ENCODE peak calls at places on chromosomes 6 and 20, in four cellular contexts. One of them, this sample, is unnamed.

GRCh38 chr6:71387179-71387578 is 98.6 kb downstream of the OGFRL1 start:
- DNase-seq in GM12878: no peak
- DNase-seq in K562: no peak
- DNase-seq in H1: no peak
- DNase-seq in this sample: no peak

GRCh38 chr6:37207903-37208456 is 38.0 kb downstream of the PIM1 start:
- DNase-seq in GM12878: peak; percentile 28
- DNase-seq in K562: peak; percentile 90
- DNase-seq in H1: peak; percentile 87
- DNase-seq in this sample: peak; percentile 77

GRCh38 chr6:32954983-32955802 is 2.3 kb upstream of the HLA-DMA start:
- DNase-seq in GM12878: no peak
- DNase-seq in K562: peak; percentile 36
- DNase-seq in H1: no peak
- DNase-seq in this sample: no peak

GRCh38 chr6:128280066-128280465 is 240.3 kb downstream of the PTPRK start:
- DNase-seq in GM12878: no peak
- DNase-seq in K562: no peak
- DNase-seq in H1: no peak
- DNase-seq in this sample: no peak

GRCh38 chr6:135782517-135782916 is 69.0 kb upstream of the PDE7B start:
- DNase-seq in GM12878: no peak
- DNase-seq in K562: no peak
- DNase-seq in H1: no peak
- DNase-seq in this sample: no peak

GRCh38 chr6:32432050-32432450 is 7.6 kb upstream of the HLA-DRA start:
- DNase-seq in GM12878: no peak
- DNase-seq in K562: no peak
- DNase-seq in H1: no peak
- DNase-seq in this sample: peak; percentile 40

GRCh38 chr6:15914553-15914952 is 214.3 kb upstream of the MYLIP start:
- DNase-seq in GM12878: no peak
- DNase-seq in K562: no peak
- DNase-seq in H1: no peak
- DNase-seq in this sample: no peak

GRCh38 chr6:53811082-53811481 is 16.3 kb downstream of the LRRC1 start:
- DNase-seq in GM12878: peak; percentile 34
- DNase-seq in K562: no peak
- DNase-seq in H1: no peak
- DNase-seq in this sample: peak; percentile 65

GRCh38 chr6:108341312-108341711 is 46.5 kb downstream of the AFG1L start:
- DNase-seq in GM12878: no peak
- DNase-seq in K562: no peak
- DNase-seq in H1: no peak
- DNase-seq in this sample: no peak

GRCh38 chr20:33013701-33014326 is 6.3 kb downstream of the BPIFB2 start:
- DNase-seq in GM12878: no peak
- DNase-seq in K562: no peak
- DNase-seq in H1: no peak
- DNase-seq in this sample: no peak

GRCh38 chr20:17662333-17663039 is 19.6 kb downstream of the RRBP1 start:
- DNase-seq in GM12878: no peak
- DNase-seq in K562: no peak
- DNase-seq in H1: no peak
- DNase-seq in this sample: no peak

GRCh38 chr6:166627875-166628849 is 1.1 kb upstream of the RPS6KA2 start:
- DNase-seq in GM12878: no peak
- DNase-seq in K562: peak; percentile 75
- DNase-seq in H1: no peak
- DNase-seq in this sample: no peak

GRCh38 chr6:101909376-101909775 is 515.9 kb downstream of the GRIK2 start:
- DNase-seq in GM12878: no peak
- DNase-seq in K562: no peak
- DNase-seq in H1: no peak
- DNase-seq in this sample: no peak

GRCh38 chr6:13273202-13273930 is 55.0 kb downstream of the TBC1D7 start:
- DNase-seq in GM12878: no peak
- DNase-seq in K562: peak; percentile 35
- DNase-seq in H1: no peak
- DNase-seq in this sample: no peak

GRCh38 chr20:32518593-32519366 is 66.4 kb downstream of the NOL4L start:
- DNase-seq in GM12878: no peak
- DNase-seq in K562: no peak
- DNase-seq in H1: no peak
- DNase-seq in this sample: no peak

GRCh38 chr6:8387942-8388437 is 47.4 kb downstream of the SLC35B3 start:
- DNase-seq in GM12878: no peak
- DNase-seq in K562: no peak
- DNase-seq in H1: no peak
- DNase-seq in this sample: no peak

GRCh38 chr6:164142312-164142711 is 727.8 kb downstream of the QKI start:
- DNase-seq in GM12878: no peak
- DNase-seq in K562: no peak
- DNase-seq in H1: no peak
- DNase-seq in this sample: no peak

DNA sequence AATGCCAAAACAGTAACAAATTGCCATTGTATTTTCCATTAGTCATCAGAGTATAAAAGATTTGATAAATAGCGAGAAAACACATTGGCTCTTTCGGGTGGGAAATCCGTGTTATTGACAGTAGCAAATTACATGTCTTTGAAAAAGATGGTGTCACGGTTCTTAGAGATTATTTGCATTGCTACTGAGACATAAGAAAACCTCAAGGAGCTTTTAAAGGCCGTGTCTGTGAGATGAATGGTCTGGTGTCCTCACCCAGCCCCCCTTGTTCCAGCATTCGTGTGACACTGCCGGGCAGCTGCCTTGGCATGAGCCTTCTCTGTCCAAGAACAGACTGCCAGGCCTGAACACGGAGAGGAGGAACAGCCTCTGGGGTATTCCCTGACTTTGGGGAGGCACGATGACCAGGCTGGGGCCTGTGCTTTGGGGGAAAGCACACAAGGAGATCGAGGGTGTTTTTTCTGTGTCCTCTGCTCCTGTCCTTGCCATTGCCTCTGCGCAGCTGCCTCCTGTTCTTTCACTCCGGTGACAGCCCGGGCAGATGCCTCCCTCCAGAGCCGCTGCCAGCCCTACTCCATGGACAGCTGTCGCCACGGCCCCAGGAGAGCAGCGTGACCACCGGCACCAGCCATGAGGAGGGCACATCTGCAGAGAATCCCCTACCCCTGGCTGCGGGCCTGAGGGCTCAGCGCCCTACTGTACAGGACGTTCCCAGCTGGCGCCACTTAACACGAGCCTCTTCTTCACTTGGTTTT is 167.7 kb upstream of the CDYL start:
- DNase-seq in GM12878: no peak
- DNase-seq in K562: no peak
- DNase-seq in H1: no peak
- DNase-seq in this sample: no peak
- TF ChIP-seq EGR1 in GM12878: no peak
- TF ChIP-seq EGR1 in K562: no peak
- TF ChIP-seq EGR1 in H1: no peak
- TF ChIP-seq EGR1 in this sample: no peak

GRCh38 chr6:26454641-26455040 is 3.1 kb upstream of the BTN2A1 start:
- DNase-seq in GM12878: no peak
- DNase-seq in K562: no peak
- DNase-seq in H1: no peak
- DNase-seq in this sample: no peak
- TF ChIP-seq EGR1 in GM12878: no peak
- TF ChIP-seq EGR1 in K562: no peak
- TF ChIP-seq EGR1 in H1: no peak
- TF ChIP-seq EGR1 in this sample: no peak

GRCh38 chr20:62818592-62819493 is 2.0 kb downstream of the COL9A3 start:
- DNase-seq in GM12878: no peak
- DNase-seq in K562: no peak
- DNase-seq in H1: no peak
- DNase-seq in this sample: no peak
- TF ChIP-seq EGR1 in GM12878: no peak
- TF ChIP-seq EGR1 in K562: no peak
- TF ChIP-seq EGR1 in H1: no peak
- TF ChIP-seq EGR1 in this sample: no peak

GRCh38 chr6:151288711-151289398 is 49.1 kb downstream of the AKAP12 start:
- DNase-seq in GM12878: no peak
- DNase-seq in K562: no peak
- DNase-seq in H1: no peak
- DNase-seq in this sample: no peak
- TF ChIP-seq EGR1 in GM12878: no peak
- TF ChIP-seq EGR1 in K562: no peak
- TF ChIP-seq EGR1 in H1: no peak
- TF ChIP-seq EGR1 in this sample: no peak

GRCh38 chr6:162154930-162155329 is 572.6 kb downstream of the PRKN start:
- DNase-seq in GM12878: no peak
- DNase-seq in K562: no peak
- DNase-seq in H1: no peak
- DNase-seq in this sample: no peak

GRCh38 chr6:162149786-162150185 is 577.8 kb downstream of the PRKN start:
- DNase-seq in GM12878: no peak
- DNase-seq in K562: no peak
- DNase-seq in H1: no peak
- DNase-seq in this sample: no peak

GRCh38 chr6:162151050-162151658 is 576.4 kb downstream of the PRKN start:
- DNase-seq in GM12878: no peak
- DNase-seq in K562: no peak
- DNase-seq in H1: no peak
- DNase-seq in this sample: no peak

GRCh38 chr6:162153991-162154390 is 573.6 kb downstream of the PRKN start:
- DNase-seq in GM12878: no peak
- DNase-seq in K562: no peak
- DNase-seq in H1: no peak
- DNase-seq in this sample: no peak

GRCh38 chr6:162153120-162153519 is 574.4 kb downstream of the PRKN start:
- DNase-seq in GM12878: no peak
- DNase-seq in K562: no peak
- DNase-seq in H1: no peak
- DNase-seq in this sample: no peak
- TF ChIP-seq EGR1 in GM12878: no peak
- TF ChIP-seq EGR1 in K562: no peak
- TF ChIP-seq EGR1 in H1: no peak
- TF ChIP-seq EGR1 in this sample: no peak

GRCh38 chr20:22288957-22289356 is 295.4 kb downstream of the FOXA2 start:
- DNase-seq in GM12878: no peak
- DNase-seq in K562: no peak
- DNase-seq in H1: no peak
- DNase-seq in this sample: no peak

GRCh38 chr20:22282696-22283095 is 301.7 kb downstream of the FOXA2 start:
- DNase-seq in GM12878: no peak
- DNase-seq in K562: no peak
- DNase-seq in H1: no peak
- DNase-seq in this sample: no peak

GRCh38 chr20:22289442-22289841 is 294.9 kb downstream of the FOXA2 start:
- DNase-seq in GM12878: no peak
- DNase-seq in K562: no peak
- DNase-seq in H1: no peak
- DNase-seq in this sample: no peak

GRCh38 chr20:22288156-22288555 is 296.2 kb downstream of the FOXA2 start:
- DNase-seq in GM12878: no peak
- DNase-seq in K562: no peak
- DNase-seq in H1: no peak
- DNase-seq in this sample: no peak

GRCh38 chr20:22285555-22285954 is 298.8 kb downstream of the FOXA2 start:
- DNase-seq in GM12878: no peak
- DNase-seq in K562: no peak
- DNase-seq in H1: no peak
- DNase-seq in this sample: no peak
- TF ChIP-seq EGR1 in GM12878: no peak
- TF ChIP-seq EGR1 in K562: no peak
- TF ChIP-seq EGR1 in H1: no peak
- TF ChIP-seq EGR1 in this sample: no peak

GRCh38 chr20:54708229-54708628 is 232.8 kb downstream of the DOK5 start:
- DNase-seq in GM12878: no peak
- DNase-seq in K562: no peak
- DNase-seq in H1: no peak
- DNase-seq in this sample: no peak

GRCh38 chr20:54713727-54714126 is 238.3 kb downstream of the DOK5 start:
- DNase-seq in GM12878: no peak
- DNase-seq in K562: no peak
- DNase-seq in H1: no peak
- DNase-seq in this sample: no peak

GRCh38 chr20:54706581-54706980 is 231.2 kb downstream of the DOK5 start:
- DNase-seq in GM12878: no peak
- DNase-seq in K562: no peak
- DNase-seq in H1: no peak
- DNase-seq in this sample: no peak

GRCh38 chr20:54714817-54715216 is 239.4 kb downstream of the DOK5 start:
- DNase-seq in GM12878: no peak
- DNase-seq in K562: no peak
- DNase-seq in H1: no peak
- DNase-seq in this sample: no peak

DNA sequence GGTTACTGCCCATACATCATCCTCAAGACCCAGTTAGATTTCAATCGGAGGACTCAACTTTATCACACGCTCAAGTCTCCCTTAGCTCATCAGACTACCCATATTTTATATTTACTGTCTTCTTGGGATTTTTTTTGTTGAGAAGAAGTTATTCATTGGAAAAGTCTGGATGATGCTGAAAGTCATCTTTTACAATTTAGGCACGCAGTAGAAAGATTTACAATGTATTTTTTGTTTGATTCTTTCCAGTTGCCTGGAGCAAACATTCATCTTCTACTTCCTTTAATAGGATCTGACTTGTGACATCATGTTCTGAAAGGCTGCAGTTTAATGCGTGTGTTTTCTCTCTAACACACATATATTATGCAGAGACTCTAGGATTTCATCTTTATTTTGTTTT is 235.7 kb downstream of the DOK5 start:
- DNase-seq in GM12878: no peak
- DNase-seq in K562: no peak
- DNase-seq in H1: no peak
- DNase-seq in this sample: no peak
- TF ChIP-seq EGR1 in GM12878: no peak
- TF ChIP-seq EGR1 in K562: no peak
- TF ChIP-seq EGR1 in H1: no peak
- TF ChIP-seq EGR1 in this sample: no peak

GRCh38 chr6:134420638-134421181 is 102.8 kb upstream of the SGK1 start:
- DNase-seq in GM12878: no peak
- DNase-seq in K562: no peak
- DNase-seq in H1: no peak
- DNase-seq in this sample: no peak

GRCh38 chr6:134421496-134421895 is 103.6 kb upstream of the SGK1 start:
- DNase-seq in GM12878: no peak
- DNase-seq in K562: no peak
- DNase-seq in H1: no peak
- DNase-seq in this sample: no peak

GRCh38 chr6:134424131-134424794 is 106.4 kb upstream of the SGK1 start:
- DNase-seq in GM12878: no peak
- DNase-seq in K562: no peak
- DNase-seq in H1: no peak
- DNase-seq in this sample: no peak

GRCh38 chr6:134424795-134425163 is 106.9 kb upstream of the SGK1 start:
- DNase-seq in GM12878: no peak
- DNase-seq in K562: no peak
- DNase-seq in H1: no peak
- DNase-seq in this sample: no peak

GRCh38 chr6:134422426-134423231 is 104.7 kb upstream of the SGK1 start:
- DNase-seq in GM12878: no peak
- DNase-seq in K562: no peak
- DNase-seq in H1: no peak
- DNase-seq in this sample: peak; percentile 28
- TF ChIP-seq EGR1 in GM12878: no peak
- TF ChIP-seq EGR1 in K562: no peak
- TF ChIP-seq EGR1 in H1: no peak
- TF ChIP-seq EGR1 in this sample: no peak

GRCh38 chr20:44650777-44651493 is 564 bp downstream of the ADA start:
- DNase-seq in GM12878: no peak
- DNase-seq in K562: no peak
- DNase-seq in H1: no peak
- DNase-seq in this sample: no peak
- TF ChIP-seq EGR1 in GM12878: no peak
- TF ChIP-seq EGR1 in K562: no peak
- TF ChIP-seq EGR1 in H1: no peak
- TF ChIP-seq EGR1 in this sample: no peak

This sample was measured in HCT116.